ENCODE peak calls at places on chromosomes 11 and 22, in five cellular contexts. D, J, K, R and H are unnamed samples. For H3K4me1, the result is how much of the 10 kb centered on the place peaks cover.

GRCh38 chr11:95443386-95443785 is 212.4 kb upstream of the SESN3 start:
- DNase-seq in K (no peak), R (no peak), D (no peak), J (no peak), H (no peak)

GRCh38 chr11:134578807-134579708 is 167.0 kb upstream of the B3GAT1 start:
- DNase-seq in D (peak), J (no peak), R (no peak), K (no peak), H (no peak)

GRCh38 chr22:16601437-16602223 is 9.0 kb upstream of the CCT8L2 start:
- DNase-seq in K (peak), R (no peak), J (no peak), D (no peak), H (peak)

GRCh38 chr11:76672431-76673163 is 2.0 kb upstream of the LRRC32 start:
- DNase-seq in K (no peak), D (no peak), R (no peak), J (no peak), H (no peak)

GRCh38 chr22:27207907-27208306 is 550.5 kb downstream of the MIAT start:
- DNase-seq in D (no peak), R (no peak), J (peak), K (no peak), H (no peak)

GRCh38 chr22:46397951-46398350 is 62.4 kb downstream of the TRMU start:
- DNase-seq in D (no peak), K (no peak), J (no peak), R (no peak), H (no peak)

GRCh38 chr11:31687256-31687655 is 123.9 kb downstream of the PAX6 start:
- DNase-seq in J (no peak), D (no peak), K (no peak), R (no peak), H (no peak)

GRCh38 chr11:69010964-69011623 is 2.0 kb downstream of the MRGPRF start:
- DNase-seq in R (peak), J (peak), K (peak), D (peak), H (peak)

GRCh38 chr11:57476223-57476882 is 16.0 kb downstream of the RTN4RL2 start:
- DNase-seq in K (peak), J (no peak), R (no peak), D (no peak), H (peak)

GRCh38 chr11:89477175-89477574 is 14.0 kb downstream of the NOX4 start:
- DNase-seq in D (no peak), K (no peak), R (no peak), J (no peak), H (no peak)

GRCh38 chr22:50014655-50015401 is 2.3 kb upstream of the IL17REL start:
- DNase-seq in J (no peak), R (no peak), D (peak), K (no peak), H (no peak)

GRCh38 chr11:71201231-71201630 is 51.1 kb downstream of the SHANK2 start:
- DNase-seq in R (no peak), K (no peak), D (no peak), J (no peak), H (no peak)

DNA sequence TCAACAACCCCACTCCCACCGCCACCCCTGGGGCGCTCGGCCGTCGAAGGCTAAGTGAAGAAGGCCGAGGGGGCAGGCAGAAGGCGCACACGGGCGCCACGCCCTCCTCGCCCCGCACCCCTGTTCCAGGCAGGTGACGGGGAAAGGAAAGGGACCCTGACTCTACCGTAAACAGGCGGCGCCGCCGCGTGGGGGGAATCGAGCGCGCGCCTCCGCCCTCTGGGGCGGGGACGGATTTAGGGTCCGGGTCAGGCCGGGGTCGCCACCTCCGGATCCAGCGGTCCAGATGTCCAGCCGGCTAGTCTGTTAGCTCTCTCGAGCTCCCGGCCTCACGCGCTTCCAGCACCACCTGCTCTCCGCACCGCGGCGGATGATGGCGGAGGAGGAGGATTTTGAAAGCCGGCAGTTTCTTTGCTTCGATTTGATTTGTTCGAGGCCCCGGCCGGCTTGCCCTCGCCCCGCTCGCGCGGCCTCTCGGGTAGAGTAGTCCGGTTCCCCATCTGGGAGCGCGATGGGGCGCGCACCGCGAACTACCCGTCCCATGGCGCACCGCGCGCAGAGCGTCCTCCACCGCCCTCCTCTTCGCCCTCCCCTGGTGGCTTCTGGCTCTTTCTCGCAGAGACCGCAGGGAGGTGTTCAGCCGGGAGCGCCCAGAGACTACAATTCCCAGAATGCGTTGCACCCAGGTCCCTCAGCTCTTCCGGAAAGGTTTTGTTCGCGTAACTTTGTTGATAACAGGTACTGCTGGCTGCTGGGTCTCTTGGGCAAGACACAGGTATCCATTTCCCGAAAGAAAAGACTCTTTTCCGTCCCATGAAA is at the start of gene RANGAP1:
- DNase-seq in R (peak), K (peak), J (peak), D (peak), H (peak)
- TF ChIP-seq POLR2A in R (peak), K (peak), J (peak), D (peak), H (peak)

GRCh38 chr22:38766076-38766777 is 10.4 kb upstream of the SUN2 start:
- DNase-seq in K (peak), D (peak), J (peak), R (peak), H (no peak)
- H3K27ac ChIP-seq in K (no peak), D (no peak), J (no peak), R (no peak), H (no peak)

DNA sequence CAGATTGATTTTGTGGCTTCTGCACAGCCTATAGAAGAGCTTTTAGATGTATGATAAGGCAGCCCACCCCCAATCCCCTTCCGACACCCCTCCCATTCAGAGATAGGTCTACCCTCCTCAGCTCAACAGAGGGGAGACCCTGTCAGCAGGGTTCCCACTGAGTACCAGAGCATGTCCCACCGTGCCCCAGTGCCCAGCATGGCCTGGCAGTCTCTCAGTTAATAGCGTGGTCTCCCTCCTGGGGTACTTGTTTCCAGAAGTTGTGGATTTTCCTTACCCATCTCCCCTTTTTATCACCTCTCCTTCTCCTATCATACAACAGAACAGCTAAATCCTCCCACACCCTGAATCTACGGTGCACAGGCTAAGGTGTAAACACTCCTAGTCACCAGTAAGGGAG is 6.8 kb downstream of the PLAAT2 start:
- DNase-seq in K (no peak), D (no peak), J (no peak), R (no peak), H (no peak)
- H3K4me1 ChIP-seq in K (under half), D (under half), J (under half), R (under half), H (under half)

DNA sequence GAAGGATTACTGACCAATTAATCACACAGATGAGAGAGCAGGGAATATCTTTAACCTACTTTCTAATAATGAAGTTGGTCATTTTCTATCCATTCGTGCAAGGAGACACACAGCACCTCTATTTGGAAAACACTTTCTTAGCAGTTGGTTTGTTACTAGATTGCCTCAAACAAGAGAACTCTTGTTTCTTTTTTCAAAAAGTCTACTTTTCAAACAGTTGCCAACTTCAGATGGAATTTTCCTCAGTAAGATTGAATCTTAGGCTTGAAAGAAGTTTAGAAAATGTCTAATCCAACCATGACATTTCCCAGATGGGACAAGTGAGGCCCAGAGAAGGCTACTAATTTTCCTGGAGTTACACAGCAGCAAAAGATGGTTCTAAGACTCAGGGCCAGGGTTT is 42.4 kb upstream of the SMTN start:
- DNase-seq in J (no peak), D (no peak), R (no peak), K (no peak), H (no peak)
- TF ChIP-seq POLR2A in J (no peak), D (no peak), R (no peak), K (no peak), H (no peak)

GRCh38 chr11:102603576-102603975 is 21.6 kb downstream of the MMP20 start:
- DNase-seq in D (no peak), K (no peak), J (peak), R (no peak), H (no peak)

GRCh38 chr11:102599642-102600261 is 25.4 kb downstream of the MMP20 start:
- DNase-seq in K (no peak), D (no peak), J (peak), R (no peak), H (no peak)

GRCh38 chr11:102598272-102598671 is 26.9 kb downstream of the MMP20 start:
- DNase-seq in K (no peak), J (no peak), R (no peak), D (no peak), H (no peak)

GRCh38 chr11:102603091-102603490 is 22.0 kb downstream of the MMP20 start:
- DNase-seq in J (peak), K (no peak), R (no peak), D (no peak), H (no peak)

GRCh38 chr11:102600666-102601065 is 24.5 kb downstream of the MMP20 start:
- DNase-seq in K (no peak), R (no peak), J (no peak), D (no peak), H (no peak)
- H3K27ac ChIP-seq in K (no peak), R (peak), J (no peak), D (peak), H (peak)

GRCh38 chr22:17911312-17911705 is 113.1 kb downstream of the MICAL3 start:
- DNase-seq in K (no peak), R (no peak), D (peak), J (no peak), H (no peak)
- H3K4me1 ChIP-seq in K (under half), R (under half), D (half or more), J (under half), H (under half)

GRCh38 chr11:45816614-45817013 is 11.7 kb downstream of the SLC35C1 start:
- DNase-seq in D (peak), J (no peak), K (no peak), R (no peak), H (no peak)

GRCh38 chr11:45820211-45820857 is 15.4 kb downstream of the SLC35C1 start:
- DNase-seq in K (no peak), D (no peak), J (no peak), R (no peak), H (no peak)

GRCh38 chr11:45815747-45816146 is 10.8 kb downstream of the SLC35C1 start:
- DNase-seq in K (no peak), D (peak), J (peak), R (peak), H (no peak)

GRCh38 chr11:45818961-45819605 is 14.1 kb downstream of the SLC35C1 start:
- DNase-seq in K (no peak), R (peak), J (no peak), D (no peak), H (no peak)

DNA sequence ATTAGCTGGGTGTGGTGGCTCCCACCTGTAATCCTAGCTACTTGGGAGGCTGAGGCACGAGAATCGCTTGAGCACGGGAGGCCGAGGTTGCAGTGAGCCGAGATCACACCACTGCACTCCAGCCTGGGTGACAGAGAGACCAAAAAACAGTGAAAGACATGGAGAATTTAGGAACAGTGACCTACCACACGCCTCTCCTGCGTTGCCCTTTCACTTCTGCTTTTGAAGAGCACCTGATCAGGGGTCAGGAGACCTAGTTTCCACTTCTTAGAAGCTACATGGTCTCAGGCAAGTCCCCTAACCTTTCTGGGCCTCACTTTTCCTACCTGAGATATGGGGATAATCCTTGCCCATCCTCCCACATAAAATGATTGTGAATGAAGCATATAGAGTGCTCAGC is 12.2 kb downstream of the SLC35C1 start:
- DNase-seq in J (no peak), D (no peak), R (no peak), K (no peak), H (no peak)
- TF ChIP-seq POLR2A in J (no peak), D (no peak), R (no peak), K (no peak), H (no peak)

GRCh38 chr22:24525416-24526037 is 29.4 kb downstream of the GUCD1 start:
- DNase-seq in K (peak), J (peak), R (peak), D (peak), H (peak)
- H3K27ac ChIP-seq in K (no peak), J (no peak), R (no peak), D (no peak), H (no peak)

GRCh38 chr11:44963071-44963575 is 12.4 kb upstream of the TP53I11 start:
- DNase-seq in K (no peak), R (no peak), D (no peak), J (no peak), H (no peak)

GRCh38 chr11:44962464-44962863 is 11.8 kb upstream of the TP53I11 start:
- DNase-seq in D (no peak), R (no peak), J (no peak), K (no peak), H (no peak)

GRCh38 chr11:44961894-44962293 is 11.2 kb upstream of the TP53I11 start:
- DNase-seq in J (no peak), K (no peak), R (no peak), D (no peak), H (no peak)

GRCh38 chr11:44964526-44965209 is 14.0 kb upstream of the TP53I11 start:
- DNase-seq in K (no peak), J (no peak), R (no peak), D (no peak), H (no peak)

GRCh38 chr11:44963948-44964347 is 13.3 kb upstream of the TP53I11 start:
- DNase-seq in J (no peak), D (no peak), K (no peak), R (no peak), H (no peak)
- H3K4me1 ChIP-seq in J (under half), D (under half), K (under half), R (under half), H (under half)

GRCh38 chr22:30596199-30596598 is 4.5 kb upstream of the PES1 start:
- DNase-seq in K (no peak), J (no peak), R (no peak), D (no peak), H (no peak)

GRCh38 chr22:30596886-30597285 is 5.2 kb upstream of the PES1 start:
- DNase-seq in D (no peak), R (no peak), J (no peak), K (no peak), H (no peak)

GRCh38 chr22:30586414-30586813 is 5.3 kb downstream of the PES1 start:
- DNase-seq in R (no peak), D (no peak), J (no peak), K (no peak), H (no peak)

GRCh38 chr22:30591191-30591587 is 521 bp downstream of the PES1 start:
- DNase-seq in D (no peak), R (no peak), K (no peak), J (peak), H (no peak)

DNA sequence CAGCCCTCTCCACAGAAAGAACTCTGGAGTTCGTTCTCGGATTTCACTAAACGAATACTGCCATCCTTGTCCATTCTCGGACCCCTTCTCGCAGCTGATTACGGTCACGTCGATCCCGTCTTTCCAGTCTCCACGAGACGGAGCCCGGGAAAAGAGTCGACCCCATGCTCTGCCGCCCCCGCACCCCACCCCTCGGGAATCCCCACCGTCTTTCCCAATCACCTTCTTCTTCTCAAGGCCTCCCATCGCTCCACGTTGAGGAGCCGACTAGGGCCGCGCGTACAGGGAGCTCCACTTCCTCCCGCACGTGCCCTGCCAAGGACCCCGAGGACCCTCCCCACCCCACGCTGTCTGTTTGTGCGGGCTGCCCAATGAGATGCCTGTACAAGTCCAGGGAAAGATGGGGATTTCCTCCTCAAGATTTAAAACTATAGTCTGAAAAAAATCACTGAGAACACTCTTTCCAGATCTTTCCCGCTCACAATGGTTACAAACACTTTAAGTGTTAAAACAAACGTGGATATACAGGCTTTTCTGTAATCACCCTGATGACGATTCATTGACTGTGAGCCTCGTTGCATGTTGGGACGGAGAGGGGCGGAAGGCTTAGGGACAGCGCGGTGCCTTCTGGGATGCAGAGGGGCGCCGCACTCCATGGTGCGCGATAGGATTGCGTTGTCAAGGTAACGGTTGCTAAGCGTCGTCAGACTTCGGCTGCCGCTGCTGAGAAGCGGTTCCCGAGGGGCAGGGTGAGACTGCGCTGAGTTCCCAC is at the start of gene PES1:
- DNase-seq in D (peak), J (peak), K (peak), R (peak), H (peak)
- TF ChIP-seq POLR2A in D (no peak), J (peak), K (peak), R (peak), H (no peak)